ENCODE peak calls at places on chromosomes 11 and 22, in five cellular contexts. S is K562, J is HEK293T, E is IMR-90, F is HepG2. U is an unnamed sample.

GRCh38 chr11:95767498-95767897 is 22.1 kb downstream of the FAM76B start:
- DNase-seq in S (no peak), J (no peak), E (peak), F (no peak), U (no peak)

GRCh38 chr11:68374531-68374930 is 62.1 kb downstream of the LRP5 start:
- DNase-seq in S (no peak), J (no peak), E (peak), F (no peak), U (no peak)

GRCh38 chr22:34814260-34814659 is 251.7 kb upstream of the ISX start:
- DNase-seq in S (no peak), J (no peak), E (no peak), F (peak), U (no peak)

GRCh38 chr11:31958086-31958735 is 132.7 kb upstream of the RCN1 start:
- DNase-seq in S (peak), J (peak), E (peak), F (peak), U (peak)

GRCh38 chr11:106446961-106447360 is 369.5 kb downstream of the AASDHPPT start:
- DNase-seq in S (no peak), J (no peak), E (no peak), F (no peak), U (no peak)

GRCh38 chr22:20299736-20300136 is 20.1 kb downstream of the DGCR6L start:
- DNase-seq in S (no peak), J (no peak), E (peak), F (no peak), U (no peak)

GRCh38 chr11:32833921-32834320 is 4.2 kb downstream of the PRRG4 start:
- DNase-seq in S (no peak), J (no peak), E (no peak), F (no peak), U (no peak)

GRCh38 chr11:5694642-5695041 is 5.1 kb downstream of the TRIM22 start:
- DNase-seq in S (no peak), J (no peak), E (no peak), F (no peak), U (no peak)

GRCh38 chr11:122642971-122643370 is 12.6 kb upstream of the UBASH3B start:
- DNase-seq in S (no peak), J (no peak), E (peak), F (no peak), U (peak)

GRCh38 chr22:39351689-39352214 is 2.0 kb downstream of the SYNGR1 start:
- DNase-seq in S (no peak), J (no peak), E (peak), F (no peak), U (no peak)

GRCh38 chr11:45209000-45209399 is 62.6 kb downstream of the PRDM11 start:
- DNase-seq in S (no peak), J (no peak), E (no peak), F (no peak), U (no peak)

GRCh38 chr11:31106963-31107576 is 262.5 kb downstream of the DCDC1 start:
- DNase-seq in S (peak), J (peak), E (peak), F (peak), U (peak)

GRCh38 chr11:62146476-62147200 is 22.8 kb downstream of the INCENP start:
- DNase-seq in S (no peak), J (no peak), E (no peak), F (no peak), U (no peak)

GRCh38 chr11:123977731-123978347 is at the start of gene OR10S1:
- DNase-seq in S (no peak), J (no peak), E (no peak), F (no peak), U (no peak)

GRCh38 chr11:3058753-3059664 is 1.8 kb upstream of the CARS1 start:
- DNase-seq in S (peak), J (no peak), E (peak), F (peak), U (peak)

GRCh38 chr11:1768141-1768469 is 4.4 kb upstream of the CTSD start:
- DNase-seq in S (no peak), J (no peak), E (no peak), F (no peak), U (no peak)

GRCh38 chr22:17083255-17083654 is 1.5 kb upstream of the IL17RA start:
- DNase-seq in S (no peak), J (no peak), E (no peak), F (no peak), U (no peak)

GRCh38 chr11:34507156-34507555 is 6.4 kb downstream of the ELF5 start:
- DNase-seq in S (no peak), J (no peak), E (no peak), F (no peak), U (no peak)

GRCh38 chr11:10147195-10147594 is 146.8 kb downstream of the SBF2 start:
- DNase-seq in S (no peak), J (no peak), E (no peak), F (no peak), U (no peak)

GRCh38 chr11:126538071-126538470 is 182.6 kb downstream of the ST3GAL4 start:
- DNase-seq in S (no peak), J (no peak), E (no peak), F (no peak), U (no peak)
- TF ChIP-seq BHLHE40 in S (no peak), J (no peak), E (no peak), F (no peak), U (no peak)

GRCh38 chr22:49203091-49203862 is 624.4 kb downstream of the BRD1 start:
- DNase-seq in S (no peak), J (no peak), E (no peak), F (no peak), U (no peak)
- TF ChIP-seq BHLHE40 in S (no peak), J (no peak), E (no peak), F (no peak), U (no peak)

DNA sequence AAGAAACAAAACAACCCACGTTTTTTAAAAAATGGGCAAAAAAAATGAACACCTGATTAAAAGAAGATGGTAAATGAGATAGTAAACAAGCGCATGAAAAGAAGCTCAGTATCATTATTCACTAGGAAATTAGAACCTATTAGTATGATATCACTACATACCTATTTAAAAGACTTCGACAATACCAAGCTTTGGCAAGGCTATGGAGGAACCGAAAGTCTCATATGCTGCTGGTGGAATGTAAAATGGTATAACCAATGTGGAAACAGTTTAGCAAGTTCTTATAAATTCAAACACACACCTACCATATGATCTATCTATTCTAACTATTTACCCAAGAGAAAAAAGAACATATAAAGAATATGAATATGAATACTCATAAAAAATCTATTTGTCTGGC is 143.8 kb downstream of the APOL5 start:
- DNase-seq in S (no peak), J (no peak), E (no peak), F (no peak), U (no peak)
- TF ChIP-seq BHLHE40 in S (no peak), J (no peak), E (no peak), F (no peak), U (no peak)

DNA sequence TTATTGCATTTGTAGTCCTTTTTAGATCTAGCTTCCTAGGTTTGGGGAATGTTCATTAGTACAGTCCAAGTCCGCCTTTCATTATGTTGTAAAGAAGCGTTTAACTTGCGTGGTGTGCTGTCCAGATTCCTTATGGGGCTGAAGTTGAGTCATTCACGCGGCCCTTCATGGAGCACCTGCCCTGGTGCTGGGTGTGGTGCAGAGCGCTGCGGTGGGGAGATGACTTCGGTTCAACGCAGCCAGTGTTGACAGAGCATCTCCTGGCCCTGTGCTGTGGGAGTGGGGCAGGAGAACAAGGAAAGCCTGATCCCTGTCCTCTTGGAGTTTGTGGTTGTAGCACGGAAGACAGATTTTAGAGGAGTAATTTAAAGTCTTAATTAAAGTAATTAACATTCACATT is 152.0 kb downstream of the TBC1D22A start:
- DNase-seq in S (no peak), J (no peak), E (no peak), F (no peak), U (no peak)
- TF ChIP-seq BHLHE40 in S (no peak), J (no peak), E (no peak), F (no peak), U (no peak)

GRCh38 chr11:74540270-74540669 is 46.7 kb upstream of the LIPT2 start:
- DNase-seq in S (no peak), J (no peak), E (no peak), F (no peak), U (no peak)

GRCh38 chr11:74546752-74547151 is 45.6 kb upstream of the POLD3 start:
- DNase-seq in S (no peak), J (no peak), E (no peak), F (peak), U (no peak)

GRCh38 chr11:74538680-74539079 is 45.2 kb upstream of the LIPT2 start:
- DNase-seq in S (no peak), J (no peak), E (no peak), F (no peak), U (no peak)

GRCh38 chr11:74543991-74544390 is 48.4 kb upstream of the POLD3 start:
- DNase-seq in S (no peak), J (no peak), E (no peak), F (no peak), U (no peak)

GRCh38 chr11:74541466-74541865 is 47.9 kb upstream of the LIPT2 start:
- DNase-seq in S (no peak), J (no peak), E (no peak), F (no peak), U (no peak)
- TF ChIP-seq BHLHE40 in S (no peak), J (no peak), E (no peak), F (no peak), U (no peak)

DNA sequence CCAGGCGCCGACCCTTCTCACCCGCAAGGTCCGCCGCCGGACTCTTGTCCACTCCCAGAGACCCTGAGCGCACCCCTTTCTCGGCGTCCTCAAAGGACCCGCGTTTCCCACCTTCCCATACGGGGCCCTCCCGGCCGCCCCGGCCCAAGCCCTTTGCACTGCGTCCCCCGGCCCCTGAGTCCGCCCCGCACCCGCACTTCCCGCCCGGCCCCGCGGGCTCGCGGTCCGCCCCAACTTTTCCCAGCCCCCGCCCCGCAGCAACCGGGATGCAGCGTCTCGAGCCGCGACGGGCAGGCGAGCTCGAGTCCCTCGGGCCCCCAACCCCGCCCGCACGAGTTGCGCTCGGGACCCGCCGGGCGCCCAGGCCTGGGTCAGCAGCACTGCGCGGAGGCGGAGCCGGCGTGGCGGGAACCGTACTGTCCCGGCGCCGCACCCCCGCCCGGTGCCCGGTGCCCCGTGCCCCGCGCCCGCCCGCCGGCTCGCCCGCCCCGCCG is 391 bp downstream of the SMCO4 start:
- DNase-seq in S (peak), J (peak), E (no peak), F (no peak), U (no peak)
- TF ChIP-seq BHLHE40 in S (no peak), J (no peak), E (no peak), F (no peak), U (no peak)

DNA sequence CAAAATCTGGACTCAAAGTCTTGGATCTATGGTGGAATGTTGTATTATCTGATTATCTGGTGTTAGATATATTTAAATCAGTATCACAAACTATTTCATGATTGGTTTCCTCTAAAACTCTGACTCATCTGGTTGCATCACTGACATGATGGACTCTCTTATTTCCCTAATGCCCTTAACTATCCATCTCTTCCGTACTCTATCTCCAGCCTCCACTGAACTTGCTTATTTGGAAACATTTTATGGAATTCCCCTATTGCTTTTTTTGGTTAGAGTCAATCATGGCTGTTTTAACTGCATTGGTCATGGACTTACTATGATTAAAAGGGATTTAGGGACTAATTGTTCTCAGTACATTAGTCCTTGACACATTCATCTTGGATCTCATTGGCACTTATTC is 941.8 kb upstream of the CCDC90B start:
- DNase-seq in S (no peak), J (no peak), E (no peak), F (no peak), U (no peak)
- TF ChIP-seq BHLHE40 in S (no peak), J (no peak), E (no peak), F (no peak), U (no peak)

GRCh38 chr11:18974192-18974591 is 35.0 kb upstream of the MRGPRX1 start:
- DNase-seq in S (no peak), J (no peak), E (no peak), F (no peak), U (no peak)
- TF ChIP-seq BHLHE40 in S (no peak), J (no peak), E (no peak), F (no peak), U (no peak)